ENCODE peak calls at places on chromosome 17, in four cellular contexts. P is CD8-positive, alpha-beta T cell; N is mammary epithelial cell; T is lower lobe of right lung. K is an unnamed sample. For H3K36me3, the result is how much of the 10 kb centered on the place peaks cover.

GRCh38 chr17:81553616-81554181 is 1.5 kb upstream of the FAAP100 start:
- DNase-seq in T (no peak), P (no peak), N (peak), K (no peak)

GRCh38 chr17:50893183-50893993 is 27.2 kb upstream of the TOB1 start:
- DNase-seq in P (no peak), N (peak), T (no peak), K (no peak)

GRCh38 chr17:8332128-8332527 is 7.5 kb upstream of the ODF4 start:
- DNase-seq in P (no peak), T (no peak), N (no peak), K (no peak)

GRCh38 chr17:55285340-55286301 is 20.9 kb downstream of the HLF start:
- DNase-seq in N (no peak), P (no peak), T (peak), K (no peak)

GRCh38 chr17:33973491-33973890 is 281.6 kb upstream of the CCL2 start:
- DNase-seq in T (no peak), P (no peak), N (no peak), K (no peak)

GRCh38 chr17:37791434-37791833 is 46.6 kb upstream of the HNF1B start:
- DNase-seq in P (peak), N (peak), T (no peak), K (no peak)

GRCh38 chr17:33451221-33451620 is 158.1 kb upstream of the ASIC2 start:
- DNase-seq in N (no peak), T (no peak), P (no peak), K (no peak)

GRCh38 chr17:43401293-43401692 is 2.5 kb downstream of the ARL4D start:
- DNase-seq in N (peak), T (no peak), P (no peak), K (no peak)

GRCh38 chr17:16381496-16381820 is 567 bp downstream of the UBB start:
- DNase-seq in N (peak), P (no peak), T (no peak), K (no peak)

GRCh38 chr17:43324205-43324893 is 74.4 kb upstream of the ARL4D start:
- DNase-seq in P (no peak), T (no peak), N (no peak), K (no peak)

GRCh38 chr17:43015579-43015978 is 6.6 kb downstream of the VAT1 start:
- DNase-seq in T (peak), P (no peak), N (no peak), K (no peak)

GRCh38 chr17:68981288-68981687 is 26.1 kb upstream of the ABCA8 start:
- DNase-seq in T (no peak), P (no peak), N (no peak), K (no peak)

GRCh38 chr17:70848785-70849184 is 679.5 kb downstream of the KCNJ2 start:
- DNase-seq in N (no peak), T (no peak), P (no peak), K (no peak)

GRCh38 chr17:38598536-38598935 is 7.2 kb downstream of the SRCIN1 start:
- DNase-seq in N (peak), P (no peak), T (no peak), K (no peak)

GRCh38 chr17:63641678-63642077 is 19.5 kb downstream of the MAP3K3 start:
- DNase-seq in P (no peak), N (no peak), T (no peak), K (no peak)

GRCh38 chr17:41793749-41794602 is 7.5 kb upstream of the JUP start:
- DNase-seq in N (no peak), T (no peak), P (no peak), K (no peak)
- H3K27ac ChIP-seq in N (peak), T (peak), P (no peak), K (peak)

GRCh38 chr17:4412933-4413831 is 20.6 kb upstream of the SPNS3 start:
- DNase-seq in N (peak), P (peak), T (peak), K (no peak)

GRCh38 chr17:4411201-4411600 is 22.5 kb upstream of the SPNS3 start:
- DNase-seq in T (no peak), P (no peak), N (no peak), K (no peak)

GRCh38 chr17:4420692-4421131 is 13.0 kb upstream of the SPNS3 start:
- DNase-seq in T (no peak), P (peak), N (peak), K (no peak)

GRCh38 chr17:4417129-4417667 is 16.5 kb upstream of the SPNS3 start:
- DNase-seq in T (no peak), N (no peak), P (no peak), K (no peak)
- H3K36me3 ChIP-seq in T (under half), N (under half), P (under half), K (under half)

DNA sequence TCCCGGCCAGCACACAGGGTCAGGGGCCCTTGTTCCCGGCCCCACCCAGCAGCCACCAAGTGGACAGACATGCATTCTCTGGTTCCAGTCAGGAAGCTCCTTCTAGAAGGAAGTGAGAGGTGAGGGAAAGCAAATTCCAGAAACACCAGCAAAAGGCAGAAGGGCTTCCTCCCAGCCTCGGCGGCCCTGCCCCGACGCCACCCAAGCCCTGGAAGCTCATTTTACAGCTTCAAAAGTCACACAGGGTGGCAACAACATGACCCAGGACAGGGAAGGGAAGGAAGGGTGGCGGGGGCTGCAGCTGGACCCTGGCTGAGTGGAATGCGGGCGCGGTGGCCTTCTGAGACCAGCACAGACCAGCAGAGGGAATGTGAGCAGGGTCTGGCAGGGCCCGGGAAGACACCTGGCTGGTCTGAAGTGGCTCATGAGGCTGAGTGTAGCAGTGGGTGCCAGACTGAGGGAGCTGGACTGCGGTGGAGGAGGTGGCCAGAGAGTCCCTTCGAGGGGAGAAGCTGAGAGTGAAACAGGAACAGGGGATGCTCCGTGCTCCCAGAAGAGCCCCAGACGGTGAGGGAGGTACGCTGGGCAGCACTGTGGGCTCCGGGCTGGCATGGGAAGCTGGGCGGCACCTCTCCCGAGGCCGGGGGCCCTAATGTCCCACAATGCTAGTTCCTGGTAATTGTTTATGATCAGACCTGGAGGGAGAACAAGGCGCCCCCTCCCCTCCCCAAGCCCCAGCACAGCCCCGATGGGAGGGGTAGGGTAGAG is 1.9 kb upstream of the UNC13D start:
- DNase-seq in T (no peak), P (no peak), N (no peak), K (no peak)
- H3K27ac ChIP-seq in T (peak), P (no peak), N (no peak), K (peak)

GRCh38 chr17:78423961-78424747 is 45.7 kb downstream of the PGS1 start:
- DNase-seq in P (no peak), N (no peak), T (no peak), K (no peak)
- H3K36me3 ChIP-seq in P (under half), N (under half), T (half or more), K (under half)

GRCh38 chr17:65697661-65698060 is 136.2 kb upstream of the AXIN2 start:
- DNase-seq in N (no peak), T (no peak), P (no peak), K (no peak)

GRCh38 chr17:65698381-65699061 is 137.1 kb upstream of the AXIN2 start:
- DNase-seq in P (no peak), N (no peak), T (no peak), K (no peak)

GRCh38 chr17:65690626-65691310 is 129.3 kb upstream of the AXIN2 start:
- DNase-seq in P (no peak), N (no peak), T (no peak), K (no peak)

GRCh38 chr17:65696739-65697394 is 135.4 kb upstream of the AXIN2 start:
- DNase-seq in N (no peak), T (no peak), P (no peak), K (no peak)

GRCh38 chr17:65694601-65695000 is 133.2 kb upstream of the AXIN2 start:
- DNase-seq in N (no peak), T (no peak), P (no peak), K (no peak)
- H3K27ac ChIP-seq in N (no peak), T (no peak), P (no peak), K (no peak)

GRCh38 chr17:61904094-61904710 is 23.6 kb downstream of the INTS2 start:
- DNase-seq in P (no peak), N (no peak), T (no peak), K (no peak)
- H3K36me3 ChIP-seq in P (under half), N (under half), T (half or more), K (under half)

GRCh38 chr17:59840908-59841666 is 51.7 kb downstream of the TUBD1 start:
- DNase-seq in P (no peak), N (peak), T (no peak), K (no peak)
- H3K27ac ChIP-seq in P (peak), N (peak), T (peak), K (peak)

K was measured in vagina.